ENCODE peak calls at places on chromosomes 16 and 17, in seven cellular contexts. L is Peyer's patch, N is transverse colon, T is ovary, K is H1, F is body of pancreas, Y is tibial nerve. Q is an unnamed sample.

GRCh38 chr16:55663770-55664677 is 8.2 kb downstream of the SLC6A2 start:
- DNase-seq in T (no peak), Y (no peak), K (no peak), F (no peak), L (no peak), N (no peak), Q (no peak)

GRCh38 chr17:65723356-65723928 is 162.0 kb upstream of the AXIN2 start:
- DNase-seq in F (no peak), K (no peak), N (no peak), L (no peak), T (no peak), Y (no peak), Q (no peak)

GRCh38 chr16:2842340-2843000 is 12.4 kb downstream of the ZG16B start:
- DNase-seq in F (peak; percentile 56), T (peak; percentile 78), K (no peak), L (peak; percentile 54), N (peak; percentile 52), Y (no peak), Q (no peak)

GRCh38 chr17:27497696-27498095 is 41.4 kb downstream of the KSR1 start:
- DNase-seq in Y (no peak), N (no peak), K (no peak), T (no peak), F (no peak), L (peak; percentile 28), Q (no peak)

GRCh38 chr16:27691717-27692116 is 141.8 kb downstream of the KATNIP start:
- DNase-seq in F (no peak), T (no peak), K (no peak), Y (no peak), N (no peak), L (no peak), Q (no peak)

GRCh38 chr17:9802294-9802693 is 10.9 kb upstream of the DHRS7C start:
- DNase-seq in T (no peak), L (no peak), F (no peak), K (no peak), Y (no peak), N (no peak), Q (no peak)

GRCh38 chr17:46071796-46072195 is 72.7 kb downstream of the STH start:
- DNase-seq in K (no peak), F (no peak), T (no peak), N (no peak), Y (no peak), L (no peak), Q (no peak)

GRCh38 chr16:56576585-56577299 is 11.9 kb downstream of the MT4 start:
- DNase-seq in K (peak; percentile 67), Y (peak; percentile 40), T (peak; percentile 78), F (peak; percentile 90), N (peak; percentile 90), L (peak; percentile 90), Q (peak; percentile 38)

GRCh38 chr17:36855459-36855858 is 81.8 kb upstream of the LHX1 start:
- DNase-seq in L (no peak), Y (no peak), N (no peak), F (no peak), K (no peak), T (no peak), Q (no peak)

GRCh38 chr16:29994613-29995329 is 646 bp downstream of the HIRIP3 start:
- DNase-seq in K (no peak), L (peak; percentile 91), Y (peak; percentile 39), N (peak; percentile 86), F (peak; percentile 73), T (peak; percentile 74), Q (no peak)

GRCh38 chr16:10729649-10730048 is 14.0 kb upstream of the NUBP1 start:
- DNase-seq in N (peak; percentile 21), K (no peak), T (no peak), F (no peak), Y (no peak), L (no peak), Q (peak; percentile 82)

GRCh38 chr17:76677406-76677805 is 33.4 kb downstream of the MXRA7 start:
- DNase-seq in F (no peak), Y (no peak), T (no peak), N (no peak), K (no peak), L (no peak), Q (no peak)

GRCh38 chr16:78606572-78606971 is 507.1 kb downstream of the WWOX start:
- DNase-seq in T (no peak), L (no peak), K (no peak), F (no peak), N (no peak), Y (no peak), Q (no peak)

GRCh38 chr17:42053701-42054100 is 3.3 kb upstream of the C17orf113 start:
- DNase-seq in N (no peak), L (no peak), T (no peak), K (no peak), F (no peak), Y (no peak), Q (no peak)

GRCh38 chr16:72794319-72794718 is 253.6 kb downstream of the ZFHX3 start:
- DNase-seq in N (no peak), T (no peak), Y (no peak), F (no peak), L (no peak), K (no peak), Q (no peak)

GRCh38 chr16:2663553-2664521 is 18.5 kb upstream of the KCTD5 start:
- DNase-seq in N (peak; percentile 54), F (no peak), T (no peak), L (no peak), Y (no peak), K (no peak), Q (no peak)

GRCh38 chr16:56269824-56270684 is 78.8 kb downstream of the GNAO1 start:
- DNase-seq in L (no peak), Y (no peak), F (peak; percentile 34), K (peak; percentile 29), T (no peak), N (peak; percentile 40), Q (no peak)

GRCh38 chr16:10834766-10835165 is 16.2 kb upstream of the TVP23A start:
- DNase-seq in L (no peak), T (no peak), K (no peak), F (no peak), N (no peak), Y (no peak), Q (no peak)

GRCh38 chr16:80694950-80695471 is 109.4 kb downstream of the CDYL2 start:
- DNase-seq in L (no peak), F (no peak), T (no peak), Y (no peak), K (no peak), N (no peak), Q (no peak)

GRCh38 chr17:65039349-65039988 is 17.1 kb downstream of the GNA13 start:
- DNase-seq in L (no peak), F (no peak), T (no peak), N (no peak), Y (no peak), K (no peak), Q (no peak)

GRCh38 chr16:8634991-8635736 is 13.7 kb downstream of the METTL22 start:
- DNase-seq in N (no peak), Y (no peak), T (no peak), F (no peak), L (no peak), K (peak; percentile 43), Q (no peak)

GRCh38 chr16:85563515-85564276 is 49.4 kb upstream of the GSE1 start:
- DNase-seq in L (peak; percentile 85), Y (peak; percentile 67), K (no peak), T (peak; percentile 87), N (peak; percentile 87), F (peak; percentile 63), Q (no peak)

GRCh38 chr17:77247048-77247541 is 106.3 kb downstream of the SEC14L1 start:
- DNase-seq in K (peak; percentile 51), L (peak; percentile 89), N (peak; percentile 88), Y (peak; percentile 77), T (peak; percentile 91), F (peak; percentile 87), Q (peak; percentile 63)

GRCh38 chr16:333406-334094 is 19.0 kb downstream of the AXIN1 start:
- DNase-seq in K (no peak), L (no peak), T (no peak), F (no peak), Y (no peak), N (no peak), Q (no peak)

GRCh38 chr17:79971651-79972050 is 64.0 kb downstream of the TBC1D16 start:
- DNase-seq in L (no peak), F (no peak), Y (no peak), T (no peak), N (no peak), K (no peak), Q (no peak)

GRCh38 chr17:8632087-8632486 is 1.6 kb upstream of the MYH10 start:
- DNase-seq in K (no peak), L (no peak), T (no peak), N (no peak), F (no peak), Y (no peak), Q (no peak)
- H3K27ac ChIP-seq in K (no peak overlapping the region), L (no peak overlapping the region), T (no peak overlapping the region), N (no peak overlapping the region), F (peak overlapping the region; percentile 95), Y (no peak overlapping the region), Q (no peak overlapping the region)

DNA sequence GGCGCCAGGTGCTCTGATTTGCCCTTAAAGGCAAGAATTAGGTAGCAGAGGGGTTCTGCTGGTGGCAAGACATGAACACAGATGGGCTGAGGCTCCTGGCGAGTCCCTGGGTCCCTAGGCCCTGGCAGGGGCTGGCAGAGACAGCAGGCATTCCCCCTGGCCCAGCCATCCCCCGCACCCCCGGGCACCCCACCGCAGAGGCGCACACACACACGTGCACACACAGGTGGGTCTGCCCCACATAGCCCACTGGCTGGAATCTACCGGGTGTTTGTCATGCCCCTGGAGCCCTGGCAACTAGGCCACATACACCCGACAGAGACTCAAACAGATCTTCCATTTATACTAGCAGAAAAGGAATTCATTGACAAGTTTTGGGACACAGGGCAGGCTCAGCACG is 153.4 kb downstream of the C16orf78 start:
- DNase-seq in N (no peak), T (no peak), K (no peak), Y (no peak), L (no peak), F (no peak), Q (no peak)
- H3K4me1 ChIP-seq in N (no peaks in the 10 kb centered on the region), T (peaks cover 11% of the 10 kb centered on the region), K (peaks cover 7% of the 10 kb centered on the region), Y (peaks cover 9% of the 10 kb centered on the region), L (no peaks in the 10 kb centered on the region), F (no peaks in the 10 kb centered on the region), Q (no peaks in the 10 kb centered on the region)

GRCh38 chr17:80991645-80992076 is at the start of gene CHMP6:
- DNase-seq in K (no peak), N (peak; percentile 76), L (peak; percentile 82), T (peak; percentile 88), Y (peak; percentile 62), F (peak; percentile 78), Q (peak; percentile 42)
- TF ChIP-seq POLR2A in K (no peak), N (no peak), L (peak; percentile 31), T (no peak), Y (no peak), F (no peak), Q (peak; percentile 56)

DNA sequence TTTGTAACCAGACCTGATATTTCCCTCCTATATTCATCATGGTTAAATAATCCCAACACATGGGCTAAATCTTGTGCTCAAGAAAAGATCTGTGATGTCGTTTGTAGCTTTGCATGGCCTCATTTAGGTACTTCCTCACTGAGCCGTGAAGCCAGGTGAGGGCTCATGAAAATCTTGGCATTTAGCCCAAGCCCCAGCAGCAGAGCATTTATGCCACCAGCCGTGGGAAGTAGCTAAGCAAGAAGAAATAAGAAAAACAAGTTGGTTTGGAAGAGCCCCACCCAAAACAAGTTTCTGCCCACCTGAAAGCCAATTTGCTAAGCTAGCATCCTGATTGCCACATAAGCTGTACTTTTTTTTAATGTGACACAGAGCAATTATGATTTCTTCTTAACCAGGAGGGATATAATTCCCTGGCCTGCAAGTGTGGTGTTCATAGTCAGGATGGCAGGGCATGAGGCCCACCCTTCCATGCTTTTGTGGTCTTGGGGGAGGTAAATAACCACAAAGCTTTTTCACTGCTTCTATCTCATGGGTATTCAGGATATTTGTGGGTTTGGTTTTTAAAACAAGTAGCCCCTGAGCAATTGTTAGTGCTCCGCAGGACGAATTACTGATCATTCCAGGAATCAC is 10.5 kb downstream of the TMIGD1 start:
- DNase-seq in F (no peak), Y (no peak), L (no peak), N (peak; percentile 22), T (no peak), K (no peak), Q (no peak)
- H3K27ac ChIP-seq in F (no peak overlapping the region), Y (no peak overlapping the region), L (no peak overlapping the region), N (no peak overlapping the region), T (no peak overlapping the region), K (no peak overlapping the region), Q (no peak overlapping the region)